ENCODE peak calls at places on chromosomes 11 and 22, in seven cellular contexts. K is H9, O is neuronal stem cell, J is IMR-90, S is H1, H is mesendoderm, Y is trophoblast cell. C is an unnamed sample.

GRCh38 chr11:113274708-113275582 is 39.4 kb upstream of the TTC12 start:
- DNase-seq in K (peak; percentile 73), J (no peak), Y (peak; percentile 16), H (peak; percentile 67), S (peak; percentile 21), O (no peak), C (no peak)

GRCh38 chr11:124778281-124778680 is 16.2 kb upstream of the ESAM start:
- DNase-seq in K (no peak), Y (no peak), S (no peak), H (peak; percentile 43), J (no peak), O (no peak), C (no peak)

GRCh38 chr11:116849060-116849459 is 11.6 kb upstream of the APOA1 start:
- DNase-seq in Y (no peak), H (no peak), S (no peak), O (no peak), J (no peak), K (no peak), C (no peak)

GRCh38 chr11:113447621-113448310 is 27.4 kb downstream of the DRD2 start:
- DNase-seq in S (no peak), J (peak; percentile 40), O (no peak), H (no peak), K (no peak), Y (no peak), C (peak; percentile 71)

GRCh38 chr11:65861165-65861505 is 902 bp downstream of the MUS81 start:
- DNase-seq in K (no peak), Y (no peak), O (no peak), H (no peak), S (no peak), J (no peak), C (no peak)

GRCh38 chr11:29328961-29329441 is 687.8 kb downstream of the KCNA4 start:
- DNase-seq in K (no peak), H (peak; percentile 28), O (peak; percentile 27), J (peak; percentile 95), Y (peak; percentile 58), S (no peak), C (peak; percentile 64)

GRCh38 chr11:101576536-101576935 is 7.3 kb downstream of the TRPC6 start:
- DNase-seq in J (no peak), K (no peak), O (no peak), Y (no peak), H (no peak), S (no peak), C (no peak)

GRCh38 chr11:104372111-104372510 is 208.2 kb upstream of the PDGFD start:
- DNase-seq in H (no peak), S (no peak), Y (no peak), O (no peak), K (no peak), J (no peak), C (no peak)

GRCh38 chr11:11968511-11969280 is 39.7 kb downstream of the DKK3 start:
- DNase-seq in J (peak; percentile 44), K (no peak), S (no peak), H (no peak), Y (no peak), O (no peak), C (no peak)

GRCh38 chr11:56932572-56933235 is 56.0 kb upstream of the OR5AK2 start:
- DNase-seq in J (peak; percentile 28), H (peak; percentile 14), O (no peak), K (no peak), Y (peak; percentile 20), S (no peak), C (no peak)

GRCh38 chr11:16750417-16750816 is 12.0 kb downstream of the C11orf58 start:
- DNase-seq in J (no peak), H (no peak), O (no peak), S (no peak), K (no peak), Y (no peak), C (no peak)

GRCh38 chr11:126963603-126964353 is 36.8 kb downstream of the KIRREL3 start:
- DNase-seq in O (no peak), J (peak; percentile 43), Y (no peak), K (no peak), S (no peak), H (no peak), C (no peak)

GRCh38 chr11:8040921-8041285 is 40.1 kb upstream of the TUB start:
- DNase-seq in O (no peak), K (peak; percentile 10), J (no peak), S (no peak), H (no peak), Y (no peak), C (no peak)

GRCh38 chr11:8040261-8040920 is 40.6 kb upstream of the TUB start:
- DNase-seq in O (no peak), K (peak; percentile 9), J (no peak), H (no peak), S (no peak), Y (no peak), C (no peak)

GRCh38 chr11:8039530-8040260 is 41.3 kb upstream of the TUB start:
- DNase-seq in K (peak; percentile 3), Y (no peak), J (no peak), O (no peak), S (no peak), H (no peak), C (no peak)

GRCh38 chr11:8038393-8038792 is 42.6 kb upstream of the TUB start:
- DNase-seq in J (no peak), S (no peak), Y (no peak), O (peak; percentile 53), H (peak; percentile 66), K (no peak), C (no peak)

GRCh38 chr11:8038811-8039529 is 42.0 kb upstream of the TUB start:
- DNase-seq in S (no peak), K (peak; percentile 29), J (no peak), Y (no peak), H (no peak), O (no peak), C (no peak)
- H2BK5ac ChIP-seq in S (peak overlapping the region; percentile 28), K (no peak overlapping the region), J (no peak overlapping the region), Y (no peak overlapping the region), H (no peak overlapping the region), O (no peak overlapping the region), C (no peak overlapping the region)

DNA sequence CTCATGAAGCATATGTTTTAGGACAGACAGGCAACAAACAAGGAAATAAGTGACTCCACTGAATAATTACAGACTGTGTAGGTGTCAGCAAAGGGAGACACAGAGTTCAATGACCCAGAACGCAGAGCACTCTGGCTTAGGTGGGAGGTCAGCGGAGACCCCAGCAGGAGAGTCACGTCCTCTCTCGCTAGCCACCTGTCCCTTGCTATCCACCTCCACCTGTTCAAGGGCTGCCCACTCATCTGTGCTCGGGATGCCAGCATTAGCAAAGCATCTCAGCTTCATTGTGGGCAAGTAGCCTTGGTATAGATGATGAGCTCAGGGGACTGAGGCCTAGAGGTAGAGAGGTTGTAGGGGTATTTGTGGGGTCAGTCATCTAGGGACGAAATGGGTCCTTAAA is 21.8 kb upstream of the ATXN10 start:
- DNase-seq in Y (no peak), H (no peak), J (no peak), K (no peak), S (no peak), O (no peak), C (no peak)
- H2BK5ac ChIP-seq in Y (no peak overlapping the region), H (no peak overlapping the region), J (no peak overlapping the region), K (no peak overlapping the region), S (no peak overlapping the region), O (no peak overlapping the region), C (no peak overlapping the region)

GRCh38 chr11:95378789-95379188 is 147.8 kb upstream of the SESN3 start:
- DNase-seq in S (no peak), K (peak; percentile 45), O (no peak), Y (no peak), J (no peak), H (peak; percentile 23), C (no peak)
- H2BK5ac ChIP-seq in S (no peak overlapping the region), K (no peak overlapping the region), O (no peak overlapping the region), Y (no peak overlapping the region), J (no peak overlapping the region), H (no peak overlapping the region), C (no peak overlapping the region)

GRCh38 chr11:19594326-19594725 is 118.3 kb upstream of the NAV2 start:
- DNase-seq in J (peak; percentile 50), Y (no peak), O (no peak), S (no peak), H (no peak), K (no peak), C (no peak)
- H2BK5ac ChIP-seq in J (no peak overlapping the region), Y (no peak overlapping the region), O (no peak overlapping the region), S (no peak overlapping the region), H (no peak overlapping the region), K (no peak overlapping the region), C (no peak overlapping the region)

DNA sequence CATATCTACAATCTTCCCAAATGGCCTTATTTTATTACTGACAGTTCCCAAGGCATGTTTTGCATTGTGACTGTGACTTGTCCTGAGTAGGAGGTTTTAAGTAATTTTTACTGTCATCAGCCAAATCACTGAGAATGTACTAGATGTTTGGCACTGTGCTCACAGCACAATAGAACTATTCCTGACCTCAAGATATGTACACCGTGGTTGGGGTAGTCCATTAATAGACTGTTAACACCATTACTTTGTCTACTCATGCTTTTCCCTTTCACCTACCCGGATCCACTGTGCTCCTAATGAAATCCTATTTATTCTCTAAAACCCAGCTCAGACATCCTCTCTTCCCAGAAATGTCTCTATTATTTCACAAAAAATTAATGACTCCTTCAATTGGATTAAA is 168.7 kb upstream of the TENM4 start:
- DNase-seq in Y (no peak), O (no peak), K (no peak), J (no peak), H (no peak), S (no peak), C (no peak)
- H2BK5ac ChIP-seq in Y (no peak overlapping the region), O (no peak overlapping the region), K (no peak overlapping the region), J (no peak overlapping the region), H (no peak overlapping the region), S (no peak overlapping the region), C (no peak overlapping the region)

GRCh38 chr22:36067237-36067558 is 38.6 kb upstream of the RBFOX2 start:
- DNase-seq in H (no peak), S (no peak), K (no peak), Y (no peak), O (no peak), J (no peak), C (no peak)

GRCh38 chr22:36065462-36065774 is 36.8 kb upstream of the RBFOX2 start:
- DNase-seq in H (no peak), K (no peak), Y (no peak), J (no peak), O (no peak), S (no peak), C (no peak)

GRCh38 chr22:36065775-36066544 is 37.3 kb upstream of the RBFOX2 start:
- DNase-seq in K (peak; percentile 98), O (peak; percentile 89), Y (peak; percentile 83), S (peak; percentile 88), H (peak; percentile 98), J (peak; percentile 92), C (peak; percentile 95)

GRCh38 chr22:36069368-36069767 is 40.7 kb upstream of the RBFOX2 start:
- DNase-seq in S (no peak), K (no peak), Y (peak; percentile 53), H (no peak), J (no peak), O (no peak), C (no peak)

GRCh38 chr22:36068776-36069344 is 40.2 kb upstream of the RBFOX2 start:
- DNase-seq in O (no peak), J (peak; percentile 29), K (no peak), S (no peak), H (no peak), Y (no peak), C (no peak)
- H2BK5ac ChIP-seq in O (no peak overlapping the region), J (no peak overlapping the region), K (no peak overlapping the region), S (no peak overlapping the region), H (no peak overlapping the region), Y (no peak overlapping the region), C (no peak overlapping the region)

C was measured in mesenchymal stem cell.